ENCODE peak calls at places on chromosomes 4 and X, in nine cellular contexts. E is hypothalamus; Y is NCI-H82; M is stimulated activated naive CD4-positive, alpha-beta T cell; X is GM03348; N is pons; R is epithelial cell of esophagus; J is AG20443; H is CD8-positive, alpha-beta T cell. Z is an unnamed sample.

GRCh38 chr4:109433281-109434006 is at the start of gene SEC24B:
- DNase-seq in E (peak), Y (peak), M (peak), X (peak), N (peak), R (peak), J (peak), H (peak), Z (peak)

GRCh38 chr4:84826681-84827080 is 139.8 kb downstream of the WDFY3 start:
- DNase-seq in E (no peak), Y (peak), M (no peak), X (no peak), N (no peak), R (no peak), J (no peak), H (no peak), Z (no peak)

GRCh38 chr4:2834001-2834921 is 9.4 kb upstream of the ADD1 start:
- DNase-seq in E (no peak), Y (no peak), M (no peak), X (no peak), N (no peak), R (no peak), J (no peak), H (no peak), Z (no peak)

GRCh38 chrX:108165349-108166111 is 74.0 kb downstream of the ATG4A start:
- DNase-seq in E (no peak), Y (peak), M (no peak), X (peak), N (peak), R (peak), J (peak), H (no peak), Z (peak)

GRCh38 chr4:95129708-95130343 is 372.1 kb downstream of the BMPR1B start:
- DNase-seq in E (no peak), Y (no peak), M (no peak), X (peak), N (peak), R (peak), J (peak), H (no peak), Z (peak)

GRCh38 chr4:17619416-17620105 is 5.1 kb downstream of the MED28 start:
- DNase-seq in E (no peak), Y (no peak), M (no peak), X (no peak), N (no peak), R (peak), J (no peak), H (no peak), Z (no peak)

GRCh38 chrX:2974946-2975345 is 31.4 kb upstream of the ARSH start:
- DNase-seq in E (no peak), Y (no peak), M (no peak), X (no peak), N (no peak), R (no peak), J (peak), H (no peak), Z (no peak)

GRCh38 chr4:125744891-125745364 is 430.2 kb downstream of the FAT4 start:
- DNase-seq in E (no peak), Y (no peak), M (no peak), X (no peak), N (no peak), R (no peak), J (no peak), H (no peak), Z (no peak)

GRCh38 chrX:130789793-130790192 is 113.2 kb downstream of the ENOX2 start:
- DNase-seq in E (no peak), Y (no peak), M (no peak), X (no peak), N (no peak), R (no peak), J (no peak), H (no peak), Z (no peak)

GRCh38 chr4:20028694-20029093 is 223.0 kb upstream of the SLIT2 start:
- DNase-seq in E (no peak), Y (no peak), M (no peak), X (no peak), N (no peak), R (peak), J (no peak), H (no peak), Z (no peak)